ENCODE peak calls at places on chromosomes 5 and 9, in six cellular contexts. J is astrocyte of the spinal cord, N is heart left ventricle, E is lower lobe of right lung, X is spleen, Z is fibroblast of lung. K is an unnamed sample.

GRCh38 chr5:108216890-108217289 is 165.0 kb downstream of the FBXL17 start:
- DNase-seq in J (peak), Z (peak), N (no peak), E (no peak), X (no peak), K (no peak)

GRCh38 chr5:124043456-124043855 is 531.5 kb downstream of the CSNK1G3 start:
- DNase-seq in Z (no peak), E (no peak), X (no peak), N (no peak), J (no peak), K (no peak)

GRCh38 chr5:10756539-10756938 is 4.5 kb downstream of the DAP start:
- DNase-seq in N (no peak), Z (peak), J (peak), E (no peak), X (no peak), K (no peak)

GRCh38 chr5:167030500-167031120 is 1260.8 kb upstream of the WWC1 start:
- DNase-seq in E (no peak), J (no peak), Z (peak), N (no peak), X (no peak), K (no peak)

GRCh38 chr5:172454355-172455086 is at the start of gene SH3PXD2B:
- DNase-seq in E (peak), N (peak), Z (peak), X (peak), J (peak), K (no peak)

GRCh38 chr9:127968717-127969383 is 11.9 kb downstream of the EEIG1 start:
- DNase-seq in J (peak), X (no peak), N (peak), E (no peak), Z (peak), K (no peak)

GRCh38 chr9:5851445-5851844 is 18.5 kb upstream of the ERMP1 start:
- DNase-seq in N (no peak), Z (peak), J (no peak), E (no peak), X (no peak), K (peak)

GRCh38 chr5:130571076-130571475 is 594.0 kb downstream of the HINT1 start:
- DNase-seq in N (no peak), Z (no peak), X (no peak), E (no peak), J (peak), K (no peak)

GRCh38 chr5:33679791-33680190 is 212.0 kb downstream of the ADAMTS12 start:
- DNase-seq in N (no peak), E (no peak), J (peak), X (no peak), Z (peak), K (no peak)

GRCh38 chr5:34517249-34517648 is 138.9 kb upstream of the RAI14 start:
- DNase-seq in E (no peak), X (no peak), N (no peak), Z (peak), J (peak), K (no peak)

GRCh38 chr5:153552886-153553285 is 62.4 kb downstream of the GRIA1 start:
- DNase-seq in X (no peak), Z (peak), J (no peak), N (no peak), E (no peak), K (no peak)

GRCh38 chr5:87741891-87742290 is 329.2 kb upstream of the CCNH start:
- DNase-seq in Z (peak), J (no peak), N (no peak), X (no peak), E (no peak), K (no peak)
- H3K4me3 ChIP-seq in Z (no peak), J (no peak), N (no peak), X (no peak), E (no peak), K (no peak)

DNA sequence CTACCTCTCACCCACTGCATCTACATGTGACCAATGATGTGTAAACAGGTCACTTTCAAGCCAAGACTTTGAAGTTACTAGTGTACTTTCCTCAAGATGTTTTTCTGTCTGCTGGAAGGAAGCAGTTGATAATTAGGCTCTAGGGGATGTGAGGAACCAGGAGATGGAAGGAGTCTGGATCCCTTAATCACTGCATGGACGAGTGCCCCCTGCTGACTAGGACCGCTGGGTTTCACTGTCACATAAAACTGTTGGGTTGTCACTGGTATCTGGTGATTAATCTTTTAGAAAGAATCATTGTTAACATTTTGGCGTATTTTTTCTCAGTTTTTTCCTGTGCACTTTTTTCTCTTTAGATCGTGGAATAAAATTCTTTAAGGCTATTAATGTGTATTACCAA is 79.5 kb downstream of the SREK1 start:
- DNase-seq in Z (no peak), E (no peak), N (no peak), X (no peak), J (no peak), K (no peak)
- TF ChIP-seq CTCF in Z (peak), E (peak), N (no peak), X (no peak), J (peak), K (peak)

DNA sequence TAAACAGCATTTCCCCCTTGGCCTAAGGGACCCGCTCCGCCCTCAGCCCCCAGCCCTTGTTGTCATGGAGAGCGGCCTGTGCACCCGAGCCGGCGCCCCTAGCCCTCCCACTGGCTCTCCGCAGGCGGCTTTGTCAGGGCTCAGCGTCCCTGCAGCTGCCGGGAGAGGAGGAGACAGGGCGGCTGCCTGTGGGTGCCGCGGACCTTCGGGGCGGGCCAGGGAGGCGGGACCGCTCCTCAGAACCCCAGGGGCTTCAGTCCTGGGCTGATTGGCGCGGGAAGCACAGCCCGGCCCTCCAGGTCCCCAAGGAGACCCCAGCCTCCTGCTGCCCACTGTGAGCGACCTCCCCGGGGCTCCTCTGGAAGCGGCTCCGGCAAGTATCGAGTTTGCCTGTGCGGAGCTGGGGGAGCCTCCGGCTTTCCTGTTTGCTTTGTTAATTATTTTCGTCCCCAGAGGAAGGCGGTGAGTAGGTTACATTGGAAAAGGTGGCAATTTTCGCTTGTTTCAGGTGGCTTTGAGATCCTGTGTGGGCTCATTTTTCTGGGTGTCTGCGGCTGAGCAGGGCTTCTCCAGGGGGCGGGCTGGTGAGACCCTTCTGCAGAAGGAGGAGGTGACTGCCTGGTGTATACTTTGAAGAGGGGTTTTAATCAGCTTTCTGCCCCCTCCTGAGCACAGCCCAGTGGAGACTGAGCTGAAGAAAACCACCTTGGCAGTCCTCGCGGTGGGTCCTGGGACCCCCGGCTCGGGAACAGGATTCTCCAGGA is at the start of gene FGD3:
- DNase-seq in Z (peak), E (no peak), J (no peak), N (peak), X (no peak), K (no peak)
- H3K4me3 ChIP-seq in Z (peak), E (peak), J (peak), N (peak), X (peak), K (no peak)

GRCh38 chr9:126696764-126697145 is 83.0 kb downstream of the LMX1B start:
- DNase-seq in N (no peak), Z (no peak), J (no peak), X (peak), E (no peak), K (no peak)
- TF ChIP-seq CTCF in N (no peak), Z (no peak), J (no peak), X (no peak), E (no peak), K (no peak)

K was measured in GM12864.